ENCODE peak calls at places on chromosomes 1 and 21, in six cellular contexts. O is cardiac muscle cell, T is kidney, Q is psoas muscle, D is lower lobe of right lung, B is heart left ventricle. J is an unnamed sample. For H3K4me1, the result is how much of the 10 kb centered on the place peaks cover.

GRCh38 chr1:54850082-54850730 is 36.8 kb downstream of the DHCR24 start:
- DNase-seq in O (no peak), T (no peak), Q (no peak), D (no peak), B (no peak), J (no peak)

GRCh38 chr21:31334648-31335121 is 9.4 kb downstream of the TIAM1 start:
- DNase-seq in O (no peak), T (no peak), Q (no peak), D (no peak), B (no peak), J (no peak)

GRCh38 chr1:178867670-178868069 is 3.2 kb downstream of the ANGPTL1 start:
- DNase-seq in O (peak), T (no peak), Q (no peak), D (no peak), B (no peak), J (no peak)

GRCh38 chr1:228236744-228237143 is 28.9 kb downstream of the OBSCN start:
- DNase-seq in O (peak), T (no peak), Q (peak), D (no peak), B (peak), J (no peak)

GRCh38 chr1:58778593-58778992 is 5.3 kb downstream of the JUN start:
- DNase-seq in O (no peak), T (no peak), Q (no peak), D (no peak), B (no peak), J (no peak)

GRCh38 chr1:207808322-207808705 is 56.5 kb downstream of the CD46 start:
- DNase-seq in O (no peak), T (peak), Q (no peak), D (no peak), B (no peak), J (no peak)

GRCh38 chr1:153962088-153963029 is 978 bp downstream of the SLC39A1 start:
- DNase-seq in O (peak), T (peak), Q (peak), D (peak), B (no peak), J (no peak)

GRCh38 chr21:41970751-41971653 is 17.2 kb upstream of the C2CD2 start:
- DNase-seq in O (no peak), T (no peak), Q (peak), D (no peak), B (no peak), J (no peak)

GRCh38 chr1:6582370-6582769 is 2.6 kb downstream of the ZBTB48 start:
- DNase-seq in O (no peak), T (no peak), Q (no peak), D (no peak), B (no peak), J (no peak)

GRCh38 chr1:236844499-236845271 is 49.6 kb downstream of the MTR start:
- DNase-seq in O (peak), T (no peak), Q (no peak), D (no peak), B (no peak), J (no peak)

GRCh38 chr1:15951341-15952153 is 24.4 kb downstream of the ZBTB17 start:
- DNase-seq in O (no peak), T (peak), Q (no peak), D (no peak), B (no peak), J (no peak)

GRCh38 chr1:241639653-241640148 is 468 bp downstream of the CHML start:
- DNase-seq in O (peak), T (peak), Q (peak), D (peak), B (peak), J (no peak)

GRCh38 chr1:173445164-173445563 is 32.0 kb upstream of the PRDX6 start:
- DNase-seq in O (no peak), T (no peak), Q (no peak), D (no peak), B (no peak), J (no peak)

GRCh38 chr1:76433528-76433927 is 359.0 kb downstream of the ST6GALNAC3 start:
- DNase-seq in O (peak), T (no peak), Q (no peak), D (no peak), B (no peak), J (no peak)

GRCh38 chr1:106937104-106937503 is 119.4 kb upstream of the PRMT6 start:
- DNase-seq in O (peak), T (no peak), Q (no peak), D (no peak), B (no peak), J (no peak)

GRCh38 chr1:232830661-232831060 is 25.4 kb downstream of the MAP10 start:
- DNase-seq in O (no peak), T (no peak), Q (no peak), D (no peak), B (no peak), J (no peak)

GRCh38 chr21:15199940-15200339 is 135.1 kb upstream of the NRIP1 start:
- DNase-seq in O (no peak), T (no peak), Q (no peak), D (no peak), B (no peak), J (no peak)

GRCh38 chr1:118947790-118948189 is 40.4 kb downstream of the TBX15 start:
- DNase-seq in O (peak), T (no peak), Q (no peak), D (no peak), B (no peak), J (no peak)

GRCh38 chr1:234897754-234898454 is 230.7 kb downstream of the TOMM20 start:
- DNase-seq in O (no peak), T (no peak), Q (peak), D (no peak), B (no peak), J (no peak)

GRCh38 chr21:46229133-46229922 is 754 bp upstream of the LSS start:
- DNase-seq in O (no peak), T (peak), Q (peak), D (peak), B (no peak), J (no peak)

GRCh38 chr1:55893155-55893554 is 678.0 kb upstream of the USP24 start:
- DNase-seq in O (peak), T (no peak), Q (no peak), D (no peak), B (no peak), J (no peak)

GRCh38 chr1:980602-981395 is 1.1 kb downstream of the PERM1 start:
- DNase-seq in O (no peak), T (peak), Q (peak), D (no peak), B (peak), J (no peak)

GRCh38 chr1:175887981-175888428 is 144.6 kb upstream of the TNR start:
- DNase-seq in O (peak), T (no peak), Q (peak), D (peak), B (peak), J (peak)

GRCh38 chr1:39490596-39491145 is 765 bp upstream of the BMP8A start:
- DNase-seq in O (no peak), T (peak), Q (no peak), D (no peak), B (no peak), J (no peak)

GRCh38 chr1:183105449-183105848 is 80.6 kb upstream of the LAMC2 start:
- DNase-seq in O (peak), T (no peak), Q (no peak), D (no peak), B (no peak), J (no peak)

GRCh38 chr1:234067584-234067983 is 163.1 kb downstream of the SLC35F3 start:
- DNase-seq in O (no peak), T (no peak), Q (no peak), D (no peak), B (no peak), J (no peak)

GRCh38 chr1:158126425-158126824 is 54.3 kb upstream of the CD1D start:
- DNase-seq in O (no peak), T (no peak), Q (no peak), D (no peak), B (no peak), J (no peak)

GRCh38 chr1:42392255-42392654 is 11.7 kb downstream of the RIMKLA start:
- DNase-seq in O (no peak), T (no peak), Q (no peak), D (no peak), B (no peak), J (no peak)

GRCh38 chr1:43908858-43909257 is 24.7 kb upstream of the ARTN start:
- DNase-seq in O (no peak), T (no peak), Q (no peak), D (no peak), B (no peak), J (no peak)

GRCh38 chr21:24939288-24939687 is 668.0 kb downstream of the MRPL39 start:
- DNase-seq in O (no peak), T (no peak), Q (no peak), D (no peak), B (no peak), J (no peak)

GRCh38 chr1:38534473-38534823 is 325.1 kb downstream of the RRAGC start:
- DNase-seq in O (no peak), T (no peak), Q (no peak), D (no peak), B (no peak), J (no peak)

GRCh38 chr1:22854688-22855565 is 117.7 kb downstream of the LACTBL1 start:
- DNase-seq in O (no peak), T (no peak), Q (peak), D (no peak), B (no peak), J (no peak)

GRCh38 chr1:31952825-31953220 is 14.7 kb upstream of the PTP4A2 start:
- DNase-seq in O (no peak), T (no peak), Q (no peak), D (no peak), B (no peak), J (no peak)

GRCh38 chr1:36401602-36402517 is 4.2 kb upstream of the LSM10 start:
- DNase-seq in O (no peak), T (peak), Q (no peak), D (no peak), B (no peak), J (no peak)

GRCh38 chr1:36397378-36398230 is at the start of gene LSM10:
- DNase-seq in O (peak), T (peak), Q (peak), D (peak), B (peak), J (peak)

GRCh38 chr1:36398370-36398977 is 766 bp upstream of the LSM10 start:
- DNase-seq in O (no peak), T (no peak), Q (no peak), D (no peak), B (no peak), J (no peak)

GRCh38 chr1:36400825-36401601 is 3.3 kb upstream of the LSM10 start:
- DNase-seq in O (peak), T (peak), Q (peak), D (peak), B (peak), J (peak)

GRCh38 chr1:36400514-36400824 is 2.8 kb upstream of the LSM10 start:
- DNase-seq in O (no peak), T (no peak), Q (no peak), D (no peak), B (no peak), J (no peak)
- H3K4me3 ChIP-seq in O (peak), T (peak), Q (no peak), D (peak), B (no peak), J (no peak)

DNA sequence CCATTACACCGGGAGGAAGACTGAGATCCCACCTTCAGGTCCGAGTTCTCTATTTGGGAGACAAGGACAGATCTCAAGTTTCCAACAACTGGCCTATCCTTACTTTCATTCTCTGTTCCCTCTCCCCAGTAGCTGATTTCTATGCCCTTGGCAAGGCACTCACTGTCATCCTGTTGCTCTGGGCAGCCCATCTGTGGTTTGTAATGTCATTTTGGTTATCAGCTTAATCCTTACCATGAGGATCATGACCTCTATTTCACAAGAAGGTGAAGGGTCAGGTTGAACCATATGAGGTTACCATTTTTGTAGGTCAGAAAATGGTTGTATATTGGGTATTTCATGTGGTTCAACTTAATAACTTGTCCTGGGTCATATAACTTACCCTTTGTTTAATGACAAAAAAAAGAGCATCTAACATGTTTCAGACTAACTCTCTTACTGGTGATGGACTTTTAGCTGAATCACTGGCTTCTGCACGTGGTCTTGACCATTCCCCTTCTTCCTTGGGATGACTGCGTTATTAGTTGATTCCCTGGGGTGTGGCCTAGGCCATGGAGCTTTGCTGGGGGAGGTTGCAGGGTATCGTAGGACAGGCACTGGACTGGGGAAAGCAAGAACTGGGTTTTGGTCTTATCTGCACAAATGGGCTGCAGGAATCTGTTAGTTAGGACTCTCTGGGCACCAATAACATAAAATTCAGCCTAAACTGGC is 120.2 kb downstream of the ACTL8 start:
- DNase-seq in O (peak), T (peak), Q (no peak), D (no peak), B (no peak), J (no peak)
- H3K4me1 ChIP-seq in O (under half), T (under half), Q (under half), D (under half), B (under half), J (under half)

DNA sequence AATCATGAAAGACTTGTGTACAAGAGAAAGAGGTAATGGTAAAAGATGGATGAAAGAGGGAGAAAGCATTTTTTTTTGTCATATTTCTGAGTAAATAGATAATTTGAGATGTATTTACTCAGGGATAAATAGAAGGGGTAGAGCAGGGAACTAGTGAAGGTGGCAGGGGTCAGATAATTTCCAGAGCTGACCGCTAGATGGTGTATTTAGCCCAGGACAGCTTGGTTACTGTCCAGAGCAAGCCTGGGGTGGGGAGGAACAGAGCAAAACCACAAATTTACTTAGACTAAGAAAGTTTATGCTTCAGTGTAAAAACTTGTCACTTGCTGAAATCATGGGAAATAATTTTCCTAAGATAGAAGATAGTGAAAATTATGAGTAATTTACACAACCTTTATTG is 91.5 kb downstream of the XCL2 start:
- DNase-seq in O (no peak), T (no peak), Q (no peak), D (no peak), B (no peak), J (no peak)
- TF ChIP-seq CTCF in O (peak), T (no peak), Q (no peak), D (no peak), B (no peak), J (no peak)

DNA sequence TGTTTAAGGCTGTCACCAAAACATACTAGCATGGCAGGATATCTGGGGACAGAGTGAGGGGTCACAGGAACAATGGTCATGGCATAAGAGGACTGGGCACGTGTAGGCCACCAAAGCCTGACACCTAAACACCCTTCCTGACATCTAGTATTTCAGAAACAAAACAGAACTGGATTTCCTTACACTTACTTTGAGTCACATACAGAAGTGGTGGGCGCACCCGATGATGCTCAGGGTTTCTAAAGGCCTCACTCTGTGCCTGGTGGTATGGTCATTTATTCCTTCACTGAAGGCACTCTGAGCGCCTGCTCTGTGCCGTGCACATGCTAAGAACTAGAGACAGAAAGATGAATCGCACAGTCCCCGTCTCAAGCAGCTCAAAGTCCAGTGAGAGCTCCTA is 2.0 kb downstream of the ABCB10 start:
- DNase-seq in O (no peak), T (no peak), Q (no peak), D (no peak), B (no peak), J (no peak)
- H3K4me3 ChIP-seq in O (no peak), T (peak), Q (peak), D (peak), B (no peak), J (no peak)

DNA sequence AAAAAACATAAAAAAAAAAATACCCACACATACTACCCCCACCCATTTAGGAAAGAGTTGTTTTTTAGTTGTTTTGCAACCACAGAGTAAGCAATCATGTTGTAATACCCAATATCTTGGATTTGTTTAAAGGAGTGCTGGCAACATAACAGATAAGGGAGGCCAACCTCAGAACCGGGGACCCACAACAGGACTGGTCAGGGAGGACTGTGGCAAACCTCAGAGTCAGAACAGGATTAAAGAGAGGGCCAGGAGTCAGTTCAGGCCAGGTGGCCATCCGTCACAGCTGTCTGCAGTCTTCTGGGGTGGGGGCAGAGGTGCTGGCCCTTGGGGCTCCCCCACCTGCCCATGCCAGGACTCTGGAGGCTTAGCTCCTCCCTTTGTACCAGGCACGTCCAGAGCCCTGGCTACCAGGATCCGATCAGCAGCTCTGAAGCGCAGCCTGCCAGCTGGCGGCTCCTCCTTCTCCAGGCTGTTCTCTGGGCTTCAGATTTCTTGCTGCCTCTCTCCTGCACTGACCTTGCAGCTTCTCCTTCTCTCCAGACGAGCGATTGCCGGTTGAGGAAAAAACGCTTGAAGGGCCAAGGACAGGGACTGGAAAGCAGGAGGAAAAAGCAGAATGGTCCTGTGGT is 7.9 kb downstream of the H6PD start:
- DNase-seq in O (peak), T (peak), Q (peak), D (peak), B (peak), J (peak)
- H3K4me1 ChIP-seq in O (under half), T (under half), Q (half or more), D (half or more), B (under half), J (half or more)

DNA sequence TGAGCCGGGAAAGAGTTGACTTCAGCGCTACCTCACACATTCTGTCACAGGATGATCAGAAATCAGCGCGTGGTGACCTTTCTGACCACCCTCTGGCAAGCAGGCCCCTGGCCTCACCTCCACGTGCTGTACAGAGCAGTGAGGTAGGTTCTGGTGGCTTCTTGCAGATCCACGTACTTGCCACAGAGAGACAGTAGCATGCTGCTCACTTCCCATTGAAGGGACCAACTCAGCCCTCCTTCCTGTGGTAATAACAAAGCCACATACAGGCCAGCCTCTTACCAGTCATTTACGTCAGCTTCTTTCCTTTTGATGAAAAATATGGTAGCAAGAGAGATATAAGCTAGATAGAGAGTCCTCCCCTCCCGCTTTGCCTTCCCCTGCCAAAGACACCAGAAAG is 200.7 kb downstream of the CHRM3 start:
- DNase-seq in O (no peak), T (no peak), Q (no peak), D (no peak), B (no peak), J (no peak)
- TF ChIP-seq CTCF in O (no peak), T (no peak), Q (no peak), D (no peak), B (no peak), J (no peak)

GRCh38 chr1:156393095-156393494 is 24.1 kb downstream of the RHBG start:
- DNase-seq in O (no peak), T (no peak), Q (no peak), D (no peak), B (no peak), J (no peak)

GRCh38 chr1:156391701-156392100 is 22.7 kb downstream of the RHBG start:
- DNase-seq in O (no peak), T (no peak), Q (no peak), D (no peak), B (no peak), J (no peak)

GRCh38 chr1:156394082-156394481 is 25.1 kb downstream of the RHBG start:
- DNase-seq in O (no peak), T (no peak), Q (no peak), D (no peak), B (no peak), J (no peak)

GRCh38 chr1:156391145-156391677 is 22.2 kb downstream of the RHBG start:
- DNase-seq in O (no peak), T (no peak), Q (no peak), D (no peak), B (peak), J (no peak)

DNA sequence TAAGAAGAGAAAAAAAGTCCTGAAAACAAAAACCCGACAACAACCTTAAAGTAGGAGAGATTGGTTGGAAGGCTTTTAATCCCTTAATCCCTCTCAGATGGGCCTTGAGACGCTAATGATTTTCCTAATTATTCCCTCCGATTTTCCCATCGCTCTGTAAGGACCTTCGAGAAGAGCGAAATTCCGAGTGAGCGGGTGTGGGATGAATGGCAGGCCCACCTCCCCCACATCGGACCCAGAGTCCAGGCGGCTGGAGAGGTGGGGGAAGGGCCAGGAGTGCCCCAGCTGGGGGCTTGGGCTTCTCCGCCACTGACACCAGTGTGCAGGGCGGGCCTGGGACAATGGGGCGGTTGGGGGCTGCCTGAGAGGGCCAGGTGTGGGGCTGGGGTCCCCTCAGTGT is 23.4 kb downstream of the RHBG start:
- DNase-seq in O (no peak), T (no peak), Q (no peak), D (no peak), B (no peak), J (no peak)
- H3K4me3 ChIP-seq in O (no peak), T (no peak), Q (no peak), D (no peak), B (no peak), J (no peak)

GRCh38 chr1:204319027-204319426 is 40.7 kb downstream of the PLEKHA6 start:
- DNase-seq in O (peak), T (no peak), Q (no peak), D (no peak), B (no peak), J (no peak)
- H3K4me1 ChIP-seq in O (under half), T (under half), Q (under half), D (under half), B (under half), J (under half)